ENCODE peak calls at places on chromosomes 12 and 14, in ten cellular contexts. J is GM23248; Y is NCI-H748 treated with DMSO at 0.1 percent for 48 hours; L is activated naive CD8-positive, alpha-beta T cell treated with anti-CD3 and anti-CD28 coated beads, Interleukin-2, amount 50 U/mL, for 24 hours; H is psoas muscle; M is stimulated activated naive B cell treated with anti-CD40 and anti-IgM and Interleukin-4, amounts not matched to agents 10 μg/mL and 1 μg/mL and 100 μg/mL, for 72 hours; F is substantia nigra; O is CD8-positive, alpha-beta memory T cell; T is kidney glomerular epithelial cell; X is astrocyte of the spinal cord. V is an unnamed sample.

GRCh38 chr14:22536853-22537338 is 52.1 kb downstream of the DAD1 start:
- DNase-seq in H (peak; percentile 57), L (peak; percentile 82), M (peak; percentile 81), O (peak; percentile 52), J (peak; percentile 99), Y (no peak), X (peak; percentile 95), F (no peak), T (peak; percentile 96), V (peak; percentile 87)

GRCh38 chr12:109775172-109775881 is 57.9 kb downstream of the TRPV4 start:
- DNase-seq in L (peak; percentile 82), M (peak; percentile 31), X (peak; percentile 59), H (peak; percentile 72), Y (peak; percentile 6), O (peak; percentile 58), F (peak; percentile 51), J (peak; percentile 77), T (peak; percentile 56), V (peak; percentile 81)

GRCh38 chr12:29415111-29415510 is 34.1 kb upstream of the ERGIC2 start:
- DNase-seq in H (no peak), F (no peak), Y (no peak), M (no peak), O (no peak), X (no peak), T (no peak), J (peak; percentile 5), L (no peak), V (no peak)

GRCh38 chr14:101879212-101880015 is 85.0 kb upstream of the DYNC1H1 start:
- DNase-seq in F (no peak), M (no peak), X (no peak), T (no peak), J (no peak), H (no peak), O (no peak), Y (no peak), L (no peak), V (no peak)

GRCh38 chr14:21915814-21916213 is 242.2 kb upstream of the OR4E1 start:
- DNase-seq in L (no peak), Y (no peak), H (no peak), M (no peak), T (peak; percentile 48), F (no peak), O (no peak), X (peak; percentile 18), J (no peak), V (no peak)

GRCh38 chr12:92070864-92071445 is 74.7 kb downstream of the BTG1 start:
- DNase-seq in F (no peak), Y (no peak), L (no peak), X (no peak), M (no peak), H (no peak), T (no peak), J (no peak), O (no peak), V (no peak)

GRCh38 chr12:107580750-107581529 is 104.7 kb upstream of the PWP1 start:
- DNase-seq in X (no peak), M (no peak), F (no peak), L (no peak), O (no peak), T (peak; percentile 16), Y (no peak), H (no peak), J (peak; percentile 38), V (no peak)

GRCh38 chr12:40325349-40325960 is 100.7 kb downstream of the LRRK2 start:
- DNase-seq in M (peak; percentile 1), F (no peak), H (no peak), O (no peak), X (peak; percentile 14), T (peak; percentile 25), J (peak; percentile 24), L (no peak), Y (peak; percentile 72), V (no peak)

GRCh38 chr12:132548430-132549058 is 58.6 kb downstream of the FBRSL1 start:
- DNase-seq in L (no peak), T (no peak), F (no peak), H (no peak), J (no peak), M (no peak), X (no peak), Y (no peak), O (no peak), V (no peak)

GRCh38 chr12:44287545-44287944 is 451.7 kb downstream of the TMEM117 start:
- DNase-seq in O (no peak), H (no peak), Y (no peak), X (no peak), F (no peak), M (no peak), J (peak; percentile 62), T (no peak), L (no peak), V (no peak)

GRCh38 chr12:75951399-75952228 is 80.0 kb downstream of the PHLDA1 start:
- DNase-seq in T (no peak), F (no peak), J (peak; percentile 60), M (no peak), L (no peak), O (no peak), Y (no peak), X (no peak), H (no peak), V (no peak)

GRCh38 chr12:99334737-99335136 is 312.8 kb upstream of the GARIN6 start:
- DNase-seq in X (no peak), O (no peak), J (no peak), H (no peak), L (no peak), T (no peak), F (no peak), Y (no peak), M (no peak), V (no peak)

GRCh38 chr12:125412506-125412905 is 347.3 kb downstream of the AACS start:
- DNase-seq in F (no peak), Y (no peak), L (no peak), M (no peak), X (no peak), T (no peak), H (no peak), O (no peak), J (no peak), V (no peak)

GRCh38 chr14:66634876-66635275 is 126.9 kb downstream of the GPHN start:
- DNase-seq in L (no peak), T (no peak), H (no peak), J (no peak), X (no peak), F (no peak), O (no peak), Y (no peak), M (no peak), V (no peak)

GRCh38 chr12:123597100-123597499 is 4.8 kb upstream of the DDX55 start:
- DNase-seq in M (no peak), Y (no peak), L (no peak), O (no peak), F (no peak), T (no peak), J (no peak), H (no peak), X (no peak), V (no peak)

GRCh38 chr14:37241206-37241605 is 43.5 kb downstream of the MIPOL1 start:
- DNase-seq in L (no peak), O (no peak), F (no peak), H (no peak), X (no peak), T (no peak), M (no peak), J (no peak), Y (no peak), V (no peak)

GRCh38 chr12:132392389-132393244 is 63.2 kb upstream of the GALNT9 start:
- DNase-seq in J (no peak), Y (no peak), O (no peak), F (no peak), H (no peak), M (no peak), T (no peak), X (no peak), L (no peak), V (no peak)

GRCh38 chr14:75711796-75712211 is 50.8 kb downstream of the TTLL5 start:
- DNase-seq in F (peak; percentile 57), H (peak; percentile 74), O (no peak), Y (no peak), M (no peak), T (peak; percentile 98), L (peak; percentile 1), J (peak; percentile 96), X (peak; percentile 93), V (no peak)

GRCh38 chr14:23582906-23583760 is 4.5 kb upstream of the JPH4 start:
- DNase-seq in T (no peak), X (no peak), O (no peak), H (no peak), L (no peak), F (no peak), M (no peak), J (no peak), Y (no peak), V (peak; percentile 16)

GRCh38 chr12:108611884-108612415 is 14.1 kb upstream of the TMEM119 start:
- DNase-seq in J (peak; percentile 94), X (peak; percentile 91), O (peak; percentile 42), H (no peak), L (peak; percentile 76), Y (no peak), T (peak; percentile 94), M (no peak), F (no peak), V (peak; percentile 57)

GRCh38 chr12:41277019-41277770 is 89.1 kb downstream of the PDZRN4 start:
- DNase-seq in H (no peak), O (no peak), Y (peak; percentile 95), J (peak; percentile 75), M (no peak), F (no peak), X (peak; percentile 40), L (no peak), T (peak; percentile 64), V (no peak)

GRCh38 chr14:76580399-76580798 is 180.9 kb upstream of the VASH1 start:
- DNase-seq in T (no peak), O (no peak), F (no peak), L (no peak), J (no peak), M (no peak), H (no peak), X (no peak), Y (no peak), V (no peak)

GRCh38 chr12:114448618-114448933 is 42.6 kb upstream of the TBX5 start:
- DNase-seq in F (no peak), X (no peak), L (no peak), Y (no peak), M (no peak), T (no peak), J (no peak), H (no peak), O (no peak), V (no peak)

GRCh38 chr12:108232565-108232964 is 103.5 kb downstream of the WSCD2 start:
- DNase-seq in Y (no peak), M (no peak), L (no peak), X (no peak), F (no peak), H (no peak), O (no peak), T (no peak), J (no peak), V (no peak)

GRCh38 chr14:94481468-94482131 is 5.6 kb upstream of the SERPINA9 start:
- DNase-seq in H (no peak), O (no peak), J (peak; percentile 84), T (peak; percentile 78), M (no peak), F (no peak), L (no peak), Y (no peak), X (peak; percentile 32), V (no peak)

GRCh38 chr14:74634481-74634880 is 22.4 kb upstream of the LTBP2 start:
- DNase-seq in H (no peak), J (peak; percentile 42), L (no peak), Y (no peak), T (no peak), M (no peak), F (no peak), X (no peak), O (no peak), V (no peak)

GRCh38 chr14:87186745-87187144 is 806.2 kb downstream of the GALC start:
- DNase-seq in F (no peak), M (no peak), Y (no peak), X (no peak), T (no peak), L (no peak), H (no peak), O (no peak), J (no peak), V (no peak)

GRCh38 chr12:53978477-53979356 is 4.0 kb upstream of the HOTAIR start:
- DNase-seq in J (no peak), Y (no peak), F (no peak), L (no peak), H (no peak), M (no peak), X (no peak), T (no peak), O (no peak), V (no peak)

V was measured in activated CD8-positive, alpha-beta T cell treated with anti-CD3 and anti-CD28 coated beads, Interleukin-2, amount 10 ng/mL, durations not matched to agents 7 days and 5 days.